ENCODE peak calls at places on chromosomes 13 and 19, in four cellular contexts. One of them, this sample, is unnamed.

GRCh38 chr19:14409157-14410053 is 9.7 kb downstream of the DDX39A start:
- DNase-seq in HS-27A: no peak
- DNase-seq in M059J: no peak
- DNase-seq in effector CD4-positive, alpha-beta T cell: no peak
- DNase-seq in this sample: no peak

GRCh38 chr19:53553865-53554791 is 16.2 kb downstream of the ZNF331 start:
- DNase-seq in HS-27A: peak; percentile 62
- DNase-seq in M059J: peak; percentile 80
- DNase-seq in effector CD4-positive, alpha-beta T cell: peak; percentile 88
- DNase-seq in this sample: peak; percentile 74

GRCh38 chr19:47111682-47112165 is 1.9 kb downstream of the ZC3H4 start:
- DNase-seq in HS-27A: no peak
- DNase-seq in M059J: no peak
- DNase-seq in effector CD4-positive, alpha-beta T cell: no peak
- DNase-seq in this sample: no peak

GRCh38 chr19:16016226-16017137 is 59.8 kb upstream of the TPM4 start:
- DNase-seq in HS-27A: no peak
- DNase-seq in M059J: no peak
- DNase-seq in effector CD4-positive, alpha-beta T cell: no peak
- DNase-seq in this sample: no peak

GRCh38 chr19:16301999-16302694 is 22.5 kb upstream of the KLF2 start:
- DNase-seq in HS-27A: no peak
- DNase-seq in M059J: peak; percentile 91
- DNase-seq in effector CD4-positive, alpha-beta T cell: no peak
- DNase-seq in this sample: no peak

GRCh38 chr19:41351339-41352245 is 2.1 kb downstream of the TGFB1 start:
- DNase-seq in HS-27A: no peak
- DNase-seq in M059J: peak; percentile 55
- DNase-seq in effector CD4-positive, alpha-beta T cell: peak; percentile 85
- DNase-seq in this sample: peak; percentile 58

GRCh38 chr13:45257638-45258338 is 56.9 kb upstream of the KCTD4 start:
- DNase-seq in HS-27A: no peak
- DNase-seq in M059J: peak; percentile 61
- DNase-seq in effector CD4-positive, alpha-beta T cell: no peak
- DNase-seq in this sample: no peak

GRCh38 chr19:44814132-44814470 is 5.2 kb downstream of the BCAM start:
- DNase-seq in HS-27A: no peak
- DNase-seq in M059J: no peak
- DNase-seq in effector CD4-positive, alpha-beta T cell: no peak
- DNase-seq in this sample: no peak

GRCh38 chr19:29287061-29287460 is 74.1 kb upstream of the UQCRFS1 start:
- DNase-seq in HS-27A: no peak
- DNase-seq in M059J: no peak
- DNase-seq in effector CD4-positive, alpha-beta T cell: no peak
- DNase-seq in this sample: no peak

GRCh38 chr19:16564842-16565241 is 7.4 kb downstream of the SLC35E1 start:
- DNase-seq in HS-27A: no peak
- DNase-seq in M059J: no peak
- DNase-seq in effector CD4-positive, alpha-beta T cell: no peak
- DNase-seq in this sample: no peak

GRCh38 chr13:96431044-96431581 is 341.2 kb downstream of the HS6ST3 start:
- DNase-seq in HS-27A: no peak
- DNase-seq in M059J: peak; percentile 23
- DNase-seq in effector CD4-positive, alpha-beta T cell: no peak
- DNase-seq in this sample: no peak

GRCh38 chr13:93810264-93810663 is 583.7 kb downstream of the GPC6 start:
- DNase-seq in HS-27A: no peak
- DNase-seq in M059J: no peak
- DNase-seq in effector CD4-positive, alpha-beta T cell: no peak
- DNase-seq in this sample: no peak

GRCh38 chr13:68160466-68160865 is 930.3 kb upstream of the PCDH9 start:
- DNase-seq in HS-27A: no peak
- DNase-seq in M059J: no peak
- DNase-seq in effector CD4-positive, alpha-beta T cell: no peak
- DNase-seq in this sample: no peak

GRCh38 chr13:28955264-28955966 is 135.3 kb downstream of the MTUS2 start:
- DNase-seq in HS-27A: no peak
- DNase-seq in M059J: no peak
- DNase-seq in effector CD4-positive, alpha-beta T cell: no peak
- DNase-seq in this sample: no peak

GRCh38 chr19:45601524-45602522 is at the start of gene GPR4:
- DNase-seq in HS-27A: no peak
- DNase-seq in M059J: no peak
- DNase-seq in effector CD4-positive, alpha-beta T cell: no peak
- DNase-seq in this sample: no peak